ENCODE peak calls at places on chromosomes 6 and 20, in eight cellular contexts. M is heart right ventricle; Y is fibroblast of villous mesenchyme; W is tibial nerve; G is hepatocyte; A is psoas muscle; D is fibroblast of pulmonary artery; I is CD8-positive, alpha-beta T cell. O is an unnamed sample.
A peak's percentile ranks its signal among the peaks of the same experiment; 100 is the strongest.

GRCh38 chr6:156883497-156884252 is 106.5 kb downstream of the ARID1B start:
- DNase-seq in D (no peak), I (no peak), A (no peak), W (no peak), M (no peak), G (peak; percentile 29), Y (no peak), O (no peak)

GRCh38 chr20:62320581-62321354 is 18.0 kb downstream of the ADRM1 start:
- DNase-seq in W (no peak), M (peak; percentile 25), D (no peak), A (no peak), I (no peak), Y (peak; percentile 14), G (peak; percentile 48), O (peak; percentile 12)

GRCh38 chr6:35047265-35048011 is 93.7 kb downstream of the TCP11 start:
- DNase-seq in I (no peak), Y (peak; percentile 86), W (no peak), G (no peak), M (no peak), D (peak; percentile 82), A (no peak), O (peak; percentile 79)

GRCh38 chr6:163335671-163336545 is 78.6 kb upstream of the QKI start:
- DNase-seq in W (no peak), I (no peak), D (peak; percentile 43), Y (peak; percentile 17), G (no peak), A (peak; percentile 95), M (peak; percentile 84), O (peak; percentile 82)

GRCh38 chr6:149696904-149697303 is 21.0 kb downstream of the LATS1 start:
- DNase-seq in Y (peak; percentile 43), A (no peak), G (no peak), W (no peak), M (no peak), D (peak; percentile 38), I (no peak), O (peak; percentile 46)

GRCh38 chr20:21505810-21506530 is 7.9 kb downstream of the NKX2-2 start:
- DNase-seq in W (no peak), I (peak; percentile 52), D (peak; percentile 49), G (peak; percentile 79), M (peak; percentile 57), Y (peak; percentile 22), A (peak; percentile 66), O (peak; percentile 47)

GRCh38 chr20:50928469-50928868 is 2.8 kb downstream of the ADNP start:
- DNase-seq in M (no peak), I (no peak), Y (no peak), D (no peak), A (no peak), W (no peak), G (no peak), O (no peak)

GRCh38 chr6:36126121-36126520 is 4.2 kb upstream of the MAPK13 start:
- DNase-seq in I (no peak), G (no peak), W (no peak), D (no peak), Y (no peak), M (no peak), A (no peak), O (no peak)

GRCh38 chr20:63860325-63861051 is 810 bp upstream of the ABHD16B start:
- DNase-seq in M (peak; percentile 36), I (no peak), D (no peak), Y (no peak), A (no peak), W (no peak), G (no peak), O (no peak)

GRCh38 chr20:36623444-36623843 is 17.9 kb downstream of the RAB5IF start:
- DNase-seq in Y (no peak), W (no peak), M (no peak), I (no peak), D (no peak), G (no peak), A (no peak), O (no peak)

GRCh38 chr6:42979523-42980177 is 669 bp upstream of the PEX6 start:
- DNase-seq in M (no peak), G (peak; percentile 30), D (peak; percentile 47), A (no peak), I (no peak), W (no peak), Y (no peak), O (no peak)

GRCh38 chr6:41917528-41917927 is 3.4 kb downstream of the MED20 start:
- DNase-seq in M (no peak), G (no peak), W (no peak), I (no peak), D (peak; percentile 94), Y (peak; percentile 88), A (no peak), O (peak; percentile 96)

GRCh38 chr6:122609881-122610689 is at the start of gene PKIB:
- DNase-seq in M (peak; percentile 74), I (peak; percentile 5), D (peak; percentile 55), G (peak; percentile 92), Y (peak; percentile 75), W (peak; percentile 16), A (peak; percentile 84), O (peak; percentile 65)

GRCh38 chr6:151993364-151993763 is 185.9 kb downstream of the ESR1 start:
- DNase-seq in Y (no peak), G (no peak), D (no peak), W (no peak), I (no peak), M (no peak), A (peak; percentile 58), O (no peak)
- H3K4me3 ChIP-seq in Y (no peak overlapping the region), G (no peak overlapping the region), D (no peak overlapping the region), W (no peak overlapping the region), I (no peak overlapping the region), M (no peak overlapping the region), A (no peak overlapping the region), O (no peak overlapping the region)

GRCh38 chr6:24356310-24357035 is 1.4 kb downstream of the DCDC2 start:
- DNase-seq in I (no peak), W (no peak), D (no peak), M (no peak), A (no peak), G (no peak), Y (no peak), O (no peak)

GRCh38 chr6:24358219-24358821 is 461 bp upstream of the DCDC2 start:
- DNase-seq in Y (no peak), D (no peak), G (no peak), A (no peak), I (no peak), M (no peak), W (no peak), O (no peak)

GRCh38 chr6:24355422-24355821 is 2.4 kb downstream of the DCDC2 start:
- DNase-seq in I (no peak), W (no peak), G (no peak), M (no peak), Y (no peak), A (no peak), D (no peak), O (no peak)

GRCh38 chr6:24359640-24360454 is 2.0 kb upstream of the DCDC2 start:
- DNase-seq in D (peak; percentile 79), M (peak; percentile 65), G (peak; percentile 93), I (peak; percentile 48), A (peak; percentile 82), W (peak; percentile 26), Y (peak; percentile 71), O (peak; percentile 90)

GRCh38 chr6:24357336-24358218 is at the start of gene DCDC2:
- DNase-seq in D (peak; percentile 18), G (no peak), I (peak; percentile 17), A (peak; percentile 62), Y (peak; percentile 7), M (no peak), W (no peak), O (peak; percentile 13)
- TF ChIP-seq CTCF in D (no peak), G (no peak), I (no peak), A (no peak), Y (no peak), M (no peak), W (no peak), O (no peak)

DNA sequence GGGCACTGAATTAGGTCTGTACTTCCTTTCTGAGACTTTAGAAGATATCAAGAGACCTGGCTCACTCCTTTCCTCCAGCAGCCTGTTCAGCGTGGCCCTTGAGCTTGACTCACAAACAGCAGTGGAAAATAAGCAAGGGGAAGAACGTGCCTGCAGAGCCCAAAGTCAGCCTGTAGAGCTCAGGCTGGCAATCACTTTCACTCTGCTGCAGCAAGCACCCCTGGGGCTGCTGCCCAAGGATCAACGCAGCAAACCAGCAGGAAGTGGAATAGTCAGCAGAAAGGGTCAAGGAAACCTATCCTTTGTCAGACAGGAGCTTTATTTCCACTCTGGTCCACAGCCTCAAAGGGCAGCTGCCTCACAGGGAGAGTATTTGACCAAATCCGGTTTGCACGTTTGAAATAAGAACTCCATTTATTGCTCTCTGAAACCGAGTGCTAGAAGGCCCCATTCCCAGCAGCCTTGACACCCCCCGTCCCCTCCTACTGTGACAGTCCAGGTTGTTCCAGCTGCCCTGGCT is 77.4 kb downstream of the PRDM1 start:
- DNase-seq in M (no peak), A (no peak), G (peak; percentile 28), D (peak; percentile 68), Y (peak; percentile 68), W (no peak), I (no peak), O (peak; percentile 93)
- H3K4me3 ChIP-seq in M (no peak overlapping the region), A (no peak overlapping the region), G (no peak overlapping the region), D (peak overlapping the region; percentile 17), Y (peak overlapping the region; percentile 4), W (no peak overlapping the region), I (no peak overlapping the region), O (peak overlapping the region; percentile 28)

DNA sequence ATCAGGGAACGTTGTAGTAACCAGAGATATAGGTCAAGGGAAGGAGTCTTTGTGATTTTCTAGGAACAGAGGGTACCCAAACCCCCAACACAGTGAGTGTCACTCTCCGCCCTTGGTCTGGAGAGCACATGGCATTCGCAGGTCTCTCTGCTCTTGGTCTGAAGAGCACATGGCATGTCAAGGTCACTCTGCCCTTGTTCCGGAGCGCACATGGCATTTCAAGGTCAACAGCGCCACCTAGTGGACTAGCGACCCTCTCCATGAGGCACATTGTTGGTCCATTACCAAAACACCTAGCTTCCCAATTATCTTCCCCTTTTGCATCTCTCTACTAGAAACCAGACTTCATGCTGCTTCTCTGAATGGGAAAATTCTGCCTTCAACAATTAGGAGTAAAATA is 260.0 kb downstream of the C6orf118 start:
- DNase-seq in I (no peak), W (peak; percentile 11), A (peak; percentile 52), M (no peak), G (peak; percentile 48), D (peak; percentile 30), Y (peak; percentile 15), O (peak; percentile 2)
- TF ChIP-seq CTCF in I (no peak), W (peak; percentile 41), A (peak; percentile 41), M (peak; percentile 45), G (peak; percentile 47), D (peak; percentile 42), Y (peak; percentile 52), O (peak; percentile 29)

DNA sequence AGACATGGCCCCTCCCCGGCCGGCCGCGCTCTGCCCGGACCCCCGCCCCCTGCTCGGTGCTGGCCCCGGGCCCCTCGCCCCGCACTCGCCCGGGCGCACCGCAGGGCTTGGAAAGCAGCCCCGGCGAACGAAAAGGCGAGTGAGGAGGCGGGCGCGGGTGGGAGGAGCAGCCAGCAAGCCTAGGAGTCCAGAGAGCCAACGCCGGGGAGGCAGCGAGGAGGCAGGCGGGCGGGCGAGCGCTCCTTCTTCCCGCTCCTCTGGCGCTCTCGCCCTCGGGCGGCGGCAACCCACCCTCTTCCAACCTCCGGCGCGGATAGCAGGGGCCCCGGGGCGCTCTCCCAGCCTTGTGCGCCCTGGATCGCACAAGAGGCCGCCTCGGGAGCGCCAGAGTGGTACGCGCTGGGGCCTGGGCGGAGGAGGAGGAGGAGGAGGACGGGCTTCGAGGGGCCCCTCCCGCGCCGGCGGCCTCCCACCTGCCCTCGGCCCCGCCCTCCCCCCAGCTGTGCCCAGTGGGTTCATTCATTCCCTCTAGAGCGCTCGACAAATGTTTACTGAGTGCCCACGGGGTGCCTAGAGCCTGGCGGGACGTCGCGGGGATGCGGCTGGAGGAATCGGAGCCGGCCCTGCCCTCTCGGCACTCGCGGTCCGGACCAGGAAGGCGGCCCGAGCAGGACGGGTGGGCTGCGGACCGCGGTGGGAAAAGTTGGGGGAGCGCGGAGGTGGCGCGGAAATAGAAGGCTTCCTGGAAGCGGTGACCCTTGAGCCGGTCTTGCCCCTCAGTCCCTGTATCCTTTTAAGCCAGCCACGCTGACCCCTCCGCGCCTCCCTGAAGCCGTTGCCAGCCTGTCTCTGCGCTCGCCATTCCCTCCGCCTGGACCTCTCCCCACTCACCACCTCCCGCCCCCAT is at the start of gene BMP7:
- DNase-seq in I (no peak), M (peak; percentile 16), A (no peak), G (peak; percentile 62), D (no peak), Y (no peak), W (no peak), O (no peak)
- H3K4me3 ChIP-seq in I (no peak within 1 kb of the TSS), M (peak within 1 kb of the TSS; percentile 40), A (peak within 1 kb of the TSS; percentile 47), G (peak within 1 kb of the TSS; percentile 82), D (no peak within 1 kb of the TSS), Y (no peak within 1 kb of the TSS), W (peak within 1 kb of the TSS; percentile 61), O (no peak within 1 kb of the TSS)